ENCODE peak calls at places on chromosomes 5 and 9, in four cellular contexts. One of them, this sample, is unnamed.

GRCh38 chr5:43193171-43193951 is 1.3 kb downstream of the NIM1K start:
- DNase-seq in H9: no peak
- DNase-seq in Peyer's patch: no peak
- DNase-seq in endothelial cell of umbilical vein: peak
- DNase-seq in this sample: peak

GRCh38 chr9:100322954-100323536 is 29.7 kb downstream of the TEX10 start:
- DNase-seq in Peyer's patch: peak
- DNase-seq in endothelial cell of umbilical vein: peak
- DNase-seq in H9: no peak
- DNase-seq in this sample: peak

GRCh38 chr9:127091526-127091925 is 30.9 kb downstream of the ANGPTL2 start:
- DNase-seq in Peyer's patch: peak
- DNase-seq in H9: no peak
- DNase-seq in endothelial cell of umbilical vein: no peak
- DNase-seq in this sample: no peak

GRCh38 chr5:27532305-27532704 is 493.9 kb upstream of the CDH9 start:
- DNase-seq in Peyer's patch: no peak
- DNase-seq in H9: no peak
- DNase-seq in endothelial cell of umbilical vein: no peak
- DNase-seq in this sample: no peak

GRCh38 chr5:42605490-42605889 is 151.1 kb upstream of the CCDC152 start:
- DNase-seq in Peyer's patch: no peak
- DNase-seq in endothelial cell of umbilical vein: no peak
- DNase-seq in H9: no peak
- DNase-seq in this sample: no peak

GRCh38 chr9:129435996-129436676 is 184.8 kb downstream of the C9orf50 start:
- DNase-seq in endothelial cell of umbilical vein: no peak
- DNase-seq in Peyer's patch: no peak
- DNase-seq in H9: no peak
- DNase-seq in this sample: no peak

GRCh38 chr9:82148849-82149544 is 160.4 kb downstream of the SPATA31D1 start:
- DNase-seq in H9: no peak
- DNase-seq in Peyer's patch: no peak
- DNase-seq in endothelial cell of umbilical vein: no peak
- DNase-seq in this sample: no peak

GRCh38 chr5:98989723-98990122 is 60.9 kb upstream of the CHD1 start:
- DNase-seq in endothelial cell of umbilical vein: no peak
- DNase-seq in H9: no peak
- DNase-seq in Peyer's patch: no peak
- DNase-seq in this sample: no peak

GRCh38 chr9:115373000-115373709 is 255.2 kb upstream of the TNC start:
- DNase-seq in endothelial cell of umbilical vein: no peak
- DNase-seq in Peyer's patch: peak
- DNase-seq in H9: no peak
- DNase-seq in this sample: peak

GRCh38 chr9:81719972-81720371 is 30.6 kb upstream of the TLE1 start:
- DNase-seq in Peyer's patch: no peak
- DNase-seq in endothelial cell of umbilical vein: no peak
- DNase-seq in H9: no peak
- DNase-seq in this sample: no peak

GRCh38 chr9:127683723-127684122 is 23.1 kb upstream of the CFAP157 start:
- DNase-seq in endothelial cell of umbilical vein: no peak
- DNase-seq in Peyer's patch: no peak
- DNase-seq in H9: no peak
- DNase-seq in this sample: no peak

GRCh38 chr5:77076961-77077820 is 9.9 kb downstream of the ZBED3 start:
- DNase-seq in H9: peak
- DNase-seq in endothelial cell of umbilical vein: peak
- DNase-seq in Peyer's patch: peak
- DNase-seq in this sample: peak

GRCh38 chr5:60368100-60368499 is 331.9 kb downstream of the DEPDC1B start:
- DNase-seq in H9: no peak
- DNase-seq in endothelial cell of umbilical vein: no peak
- DNase-seq in Peyer's patch: no peak
- DNase-seq in this sample: no peak

GRCh38 chr9:125750656-125751035 is 3.5 kb downstream of the PBX3 start:
- DNase-seq in H9: no peak
- DNase-seq in Peyer's patch: no peak
- DNase-seq in endothelial cell of umbilical vein: no peak
- DNase-seq in this sample: peak

GRCh38 chr5:74392698-74393431 is 247.7 kb downstream of the ENC1 start:
- DNase-seq in Peyer's patch: no peak
- DNase-seq in endothelial cell of umbilical vein: peak
- DNase-seq in H9: no peak
- DNase-seq in this sample: no peak

GRCh38 chr5:79756102-79756501 is 66.5 kb downstream of the CMYA5 start:
- DNase-seq in endothelial cell of umbilical vein: no peak
- DNase-seq in H9: no peak
- DNase-seq in Peyer's patch: no peak
- DNase-seq in this sample: no peak

GRCh38 chr9:109320734-109321448 is at the start of gene EPB41L4B:
- DNase-seq in H9: peak
- DNase-seq in endothelial cell of umbilical vein: peak
- DNase-seq in Peyer's patch: peak
- DNase-seq in this sample: peak

GRCh38 chr9:92721548-92721947 is 43.1 kb downstream of the BICD2 start:
- DNase-seq in endothelial cell of umbilical vein: no peak
- DNase-seq in H9: no peak
- DNase-seq in Peyer's patch: peak
- DNase-seq in this sample: no peak

GRCh38 chr9:121150188-121150587 is 51.5 kb downstream of the RAB14 start:
- DNase-seq in endothelial cell of umbilical vein: no peak
- DNase-seq in H9: no peak
- DNase-seq in Peyer's patch: no peak
- DNase-seq in this sample: no peak

GRCh38 chr5:155332618-155333017 is 319.1 kb downstream of the KIF4B start:
- DNase-seq in H9: no peak
- DNase-seq in endothelial cell of umbilical vein: no peak
- DNase-seq in Peyer's patch: no peak
- DNase-seq in this sample: no peak

GRCh38 chr5:72476721-72477120 is 30.5 kb downstream of the ZNF366 start:
- DNase-seq in endothelial cell of umbilical vein: no peak
- DNase-seq in H9: no peak
- DNase-seq in Peyer's patch: no peak
- DNase-seq in this sample: no peak

GRCh38 chr9:33013962-33014664 is 11.0 kb upstream of the DNAJA1 start:
- DNase-seq in Peyer's patch: no peak
- DNase-seq in endothelial cell of umbilical vein: no peak
- DNase-seq in H9: no peak
- DNase-seq in this sample: no peak

GRCh38 chr9:132160802-132161742 is 786 bp upstream of the NTNG2 start:
- DNase-seq in Peyer's patch: peak
- DNase-seq in H9: no peak
- DNase-seq in endothelial cell of umbilical vein: peak
- DNase-seq in this sample: peak

GRCh38 chr5:54703568-54704255 is 186.2 kb downstream of the SNX18 start:
- DNase-seq in H9: no peak
- DNase-seq in Peyer's patch: no peak
- DNase-seq in endothelial cell of umbilical vein: no peak
- DNase-seq in this sample: no peak

GRCh38 chr5:141757402-141757801 is 75.4 kb upstream of the ARAP3 start:
- DNase-seq in Peyer's patch: peak
- DNase-seq in endothelial cell of umbilical vein: peak
- DNase-seq in H9: peak
- DNase-seq in this sample: peak

GRCh38 chr5:61449756-61450155 is 117.7 kb downstream of the ZSWIM6 start:
- DNase-seq in endothelial cell of umbilical vein: no peak
- DNase-seq in Peyer's patch: no peak
- DNase-seq in H9: no peak
- DNase-seq in this sample: peak

GRCh38 chr9:134605351-134605968 is 36.1 kb upstream of the COL5A1 start:
- DNase-seq in H9: no peak
- DNase-seq in Peyer's patch: peak
- DNase-seq in endothelial cell of umbilical vein: no peak
- DNase-seq in this sample: no peak

GRCh38 chr5:55278778-55279177 is 28.7 kb downstream of the DHX29 start:
- DNase-seq in endothelial cell of umbilical vein: no peak
- DNase-seq in Peyer's patch: no peak
- DNase-seq in H9: no peak
- DNase-seq in this sample: peak

GRCh38 chr9:137147793-137148160 is 8.8 kb downstream of the GRIN1 start:
- DNase-seq in Peyer's patch: no peak
- DNase-seq in endothelial cell of umbilical vein: no peak
- DNase-seq in H9: no peak
- DNase-seq in this sample: no peak

GRCh38 chr5:112253478-112254250 is 165.4 kb downstream of the EPB41L4A start:
- DNase-seq in endothelial cell of umbilical vein: peak
- DNase-seq in Peyer's patch: no peak
- DNase-seq in H9: no peak
- DNase-seq in this sample: peak

GRCh38 chr5:35436441-35437057 is 181.1 kb upstream of the SPEF2 start:
- DNase-seq in Peyer's patch: peak
- DNase-seq in endothelial cell of umbilical vein: peak
- DNase-seq in H9: no peak
- DNase-seq in this sample: peak

GRCh38 chr5:157976429-157976828 is 117.5 kb upstream of the CLINT1 start:
- DNase-seq in H9: no peak
- DNase-seq in Peyer's patch: no peak
- DNase-seq in endothelial cell of umbilical vein: no peak
- DNase-seq in this sample: peak

GRCh38 chr5:60299944-60300343 is 400.0 kb downstream of the DEPDC1B start:
- DNase-seq in endothelial cell of umbilical vein: no peak
- DNase-seq in Peyer's patch: no peak
- DNase-seq in H9: no peak
- DNase-seq in this sample: no peak

GRCh38 chr9:123928471-123929176 is 1.3 kb downstream of the DENND1A start:
- DNase-seq in H9: no peak
- DNase-seq in endothelial cell of umbilical vein: peak
- DNase-seq in Peyer's patch: no peak
- DNase-seq in this sample: no peak

GRCh38 chr9:35342221-35342620 is 147.7 kb upstream of the RUSC2 start:
- DNase-seq in H9: no peak
- DNase-seq in Peyer's patch: no peak
- DNase-seq in endothelial cell of umbilical vein: no peak
- DNase-seq in this sample: no peak

GRCh38 chr5:145938699-145939531 is 2.5 kb downstream of the SH3RF2 start:
- DNase-seq in endothelial cell of umbilical vein: no peak
- DNase-seq in H9: no peak
- DNase-seq in Peyer's patch: no peak
- DNase-seq in this sample: no peak

GRCh38 chr5:67942451-67942830 is 273.1 kb upstream of the PIK3R1 start:
- DNase-seq in H9: no peak
- DNase-seq in Peyer's patch: no peak
- DNase-seq in endothelial cell of umbilical vein: no peak
- DNase-seq in this sample: peak

GRCh38 chr9:95645992-95646391 is 129.2 kb upstream of the PTCH1 start:
- DNase-seq in H9: no peak
- DNase-seq in endothelial cell of umbilical vein: peak
- DNase-seq in Peyer's patch: no peak
- DNase-seq in this sample: peak

GRCh38 chr9:17682684-17683083 is 103.8 kb downstream of the SH3GL2 start:
- DNase-seq in Peyer's patch: no peak
- DNase-seq in H9: no peak
- DNase-seq in endothelial cell of umbilical vein: no peak
- DNase-seq in this sample: no peak

DNA sequence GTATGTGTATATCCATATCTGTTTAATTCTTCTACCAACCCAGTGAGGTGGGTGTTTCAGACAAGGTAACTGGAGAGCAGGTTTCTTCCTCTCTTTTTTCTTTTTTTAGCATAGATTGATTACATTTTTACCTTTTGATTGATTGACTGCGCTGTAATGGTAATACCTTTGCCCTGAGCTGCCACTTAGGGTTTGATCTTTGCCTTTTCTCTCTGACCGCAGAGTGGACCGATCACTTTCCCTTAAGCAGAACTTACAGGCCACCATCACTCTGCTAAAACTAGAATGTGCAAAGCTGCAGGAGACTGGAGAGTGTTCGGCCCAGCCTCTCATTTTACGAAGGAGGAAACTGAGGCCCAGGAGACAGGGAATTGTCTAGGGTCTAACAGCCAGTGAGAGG is 38.0 kb downstream of the RCL1 start:
- DNase-seq in Peyer's patch: no peak
- DNase-seq in endothelial cell of umbilical vein: no peak
- DNase-seq in H9: no peak
- DNase-seq in this sample: no peak
- H3K27ac ChIP-seq in Peyer's patch: no peak
- H3K27ac ChIP-seq in endothelial cell of umbilical vein: no peak
- H3K27ac ChIP-seq in H9: no peak
- H3K27ac ChIP-seq in this sample: no peak

GRCh38 chr9:13427587-13427986 is 148.1 kb upstream of the MPDZ start:
- DNase-seq in endothelial cell of umbilical vein: peak
- DNase-seq in H9: no peak
- DNase-seq in Peyer's patch: no peak
- DNase-seq in this sample: peak
- TF ChIP-seq CTCF in endothelial cell of umbilical vein: peak
- TF ChIP-seq CTCF in H9: peak
- TF ChIP-seq CTCF in Peyer's patch: peak
- TF ChIP-seq CTCF in this sample: peak

GRCh38 chr5:173839117-173839713 is 48.9 kb upstream of the CPEB4 start:
- DNase-seq in endothelial cell of umbilical vein: no peak
- DNase-seq in H9: no peak
- DNase-seq in Peyer's patch: peak
- DNase-seq in this sample: no peak
- H3K27ac ChIP-seq in endothelial cell of umbilical vein: no peak
- H3K27ac ChIP-seq in H9: no peak
- H3K27ac ChIP-seq in Peyer's patch: no peak
- H3K27ac ChIP-seq in this sample: no peak

GRCh38 chr9:110452227-110452801 is 114.7 kb upstream of the TXNDC8 start:
- DNase-seq in H9: no peak
- DNase-seq in Peyer's patch: no peak
- DNase-seq in endothelial cell of umbilical vein: peak
- DNase-seq in this sample: peak
- TF ChIP-seq CTCF in H9: peak
- TF ChIP-seq CTCF in Peyer's patch: peak
- TF ChIP-seq CTCF in endothelial cell of umbilical vein: no peak
- TF ChIP-seq CTCF in this sample: peak

DNA sequence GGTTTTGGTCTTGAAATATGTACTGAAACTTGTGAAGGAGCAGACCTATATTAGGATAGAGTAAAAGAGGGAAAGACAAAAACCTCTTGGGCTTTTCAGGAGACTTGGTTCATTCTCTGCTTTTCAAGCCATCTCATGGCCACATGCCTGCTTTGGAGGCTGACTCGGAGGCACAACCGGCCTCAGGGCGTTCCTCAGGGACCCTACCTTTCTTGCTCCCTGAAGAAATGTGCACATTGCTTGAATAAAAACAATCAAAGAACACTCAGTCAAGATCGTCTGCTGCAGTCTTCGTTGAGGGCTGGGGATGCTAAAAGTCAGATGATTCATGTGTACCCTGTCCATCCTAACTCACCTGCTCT is 994 bp downstream of the IRGM start:
- DNase-seq in Peyer's patch: no peak
- DNase-seq in endothelial cell of umbilical vein: no peak
- DNase-seq in H9: no peak
- DNase-seq in this sample: no peak
- H3K27ac ChIP-seq in Peyer's patch: no peak
- H3K27ac ChIP-seq in endothelial cell of umbilical vein: no peak
- H3K27ac ChIP-seq in H9: no peak
- H3K27ac ChIP-seq in this sample: no peak

This sample was measured in RWPE1.